ENCODE peak calls at places on chromosomes 4 and X, in seven cellular contexts. One of them, this sample, is unnamed. For H3K9me3, the result is how much of the 10 kb centered on the place peaks cover.

GRCh38 chr4:16896871-16897270 is 1.6 kb downstream of the LDB2 start:
- DNase-seq in stomach: no peak
- DNase-seq in spleen: no peak
- DNase-seq in heart right ventricle: no peak
- DNase-seq in neural progenitor cell: no peak
- DNase-seq in thoracic aorta: no peak
- DNase-seq in breast epithelium: no peak
- DNase-seq in this sample: no peak

GRCh38 chrX:115939070-115939469 is 231.5 kb upstream of the AGTR2 start:
- DNase-seq in stomach: no peak
- DNase-seq in spleen: no peak
- DNase-seq in thoracic aorta: no peak
- DNase-seq in heart right ventricle: no peak
- DNase-seq in neural progenitor cell: no peak
- DNase-seq in breast epithelium: no peak
- DNase-seq in this sample: no peak

GRCh38 chrX:110915120-110915519 is 119.5 kb upstream of the CHRDL1 start:
- DNase-seq in thoracic aorta: no peak
- DNase-seq in breast epithelium: no peak
- DNase-seq in heart right ventricle: no peak
- DNase-seq in spleen: no peak
- DNase-seq in neural progenitor cell: no peak
- DNase-seq in stomach: no peak
- DNase-seq in this sample: no peak

GRCh38 chr4:133062851-133063250 is 86.2 kb upstream of the PCDH10 start:
- DNase-seq in breast epithelium: no peak
- DNase-seq in neural progenitor cell: no peak
- DNase-seq in heart right ventricle: no peak
- DNase-seq in spleen: no peak
- DNase-seq in thoracic aorta: no peak
- DNase-seq in stomach: no peak
- DNase-seq in this sample: no peak

GRCh38 chr4:10034612-10035104 is 13.4 kb upstream of the SLC2A9 start:
- DNase-seq in stomach: no peak
- DNase-seq in neural progenitor cell: no peak
- DNase-seq in spleen: no peak
- DNase-seq in thoracic aorta: no peak
- DNase-seq in heart right ventricle: no peak
- DNase-seq in breast epithelium: no peak
- DNase-seq in this sample: no peak

GRCh38 chrX:68571292-68572256 is 72.7 kb downstream of the YIPF6 start:
- DNase-seq in spleen: no peak
- DNase-seq in thoracic aorta: no peak
- DNase-seq in stomach: no peak
- DNase-seq in heart right ventricle: no peak
- DNase-seq in neural progenitor cell: no peak
- DNase-seq in breast epithelium: no peak
- DNase-seq in this sample: no peak

GRCh38 chr4:139933104-139933503 is 220.9 kb downstream of the MAML3 start:
- DNase-seq in stomach: no peak
- DNase-seq in heart right ventricle: no peak
- DNase-seq in breast epithelium: no peak
- DNase-seq in neural progenitor cell: no peak
- DNase-seq in spleen: no peak
- DNase-seq in thoracic aorta: no peak
- DNase-seq in this sample: no peak

GRCh38 chr4:137474711-137475301 is 57.5 kb downstream of the PCDH18 start:
- DNase-seq in spleen: no peak
- DNase-seq in thoracic aorta: no peak
- DNase-seq in neural progenitor cell: no peak
- DNase-seq in stomach: no peak
- DNase-seq in heart right ventricle: no peak
- DNase-seq in breast epithelium: no peak
- DNase-seq in this sample: no peak

GRCh38 chr4:13612569-13612968 is 15.0 kb downstream of the BOD1L1 start:
- DNase-seq in neural progenitor cell: peak
- DNase-seq in stomach: no peak
- DNase-seq in heart right ventricle: no peak
- DNase-seq in breast epithelium: no peak
- DNase-seq in thoracic aorta: no peak
- DNase-seq in spleen: no peak
- DNase-seq in this sample: no peak

GRCh38 chrX:15678339-15678738 is 13.7 kb upstream of the CLTRN start:
- DNase-seq in thoracic aorta: no peak
- DNase-seq in breast epithelium: no peak
- DNase-seq in stomach: no peak
- DNase-seq in neural progenitor cell: no peak
- DNase-seq in spleen: no peak
- DNase-seq in heart right ventricle: no peak
- DNase-seq in this sample: no peak

GRCh38 chr4:100372432-100372831 is 145.4 kb downstream of the EMCN start:
- DNase-seq in neural progenitor cell: peak
- DNase-seq in thoracic aorta: no peak
- DNase-seq in heart right ventricle: no peak
- DNase-seq in stomach: no peak
- DNase-seq in spleen: no peak
- DNase-seq in breast epithelium: no peak
- DNase-seq in this sample: no peak

GRCh38 chr4:71251266-71251665 is 87.6 kb upstream of the SLC4A4 start:
- DNase-seq in breast epithelium: no peak
- DNase-seq in neural progenitor cell: no peak
- DNase-seq in stomach: no peak
- DNase-seq in heart right ventricle: no peak
- DNase-seq in thoracic aorta: no peak
- DNase-seq in spleen: no peak
- DNase-seq in this sample: no peak

GRCh38 chr4:169604131-169604900 is 8.1 kb downstream of the NEK1 start:
- DNase-seq in neural progenitor cell: no peak
- DNase-seq in heart right ventricle: no peak
- DNase-seq in thoracic aorta: no peak
- DNase-seq in stomach: no peak
- DNase-seq in spleen: no peak
- DNase-seq in breast epithelium: no peak
- DNase-seq in this sample: no peak

GRCh38 chrX:9651737-9652136 is 113.9 kb downstream of the GPR143 start:
- DNase-seq in neural progenitor cell: no peak
- DNase-seq in thoracic aorta: no peak
- DNase-seq in heart right ventricle: no peak
- DNase-seq in spleen: no peak
- DNase-seq in stomach: no peak
- DNase-seq in breast epithelium: no peak
- DNase-seq in this sample: no peak

GRCh38 chr4:80362578-80363181 is 27.1 kb downstream of the CFAP299 start:
- DNase-seq in thoracic aorta: no peak
- DNase-seq in stomach: no peak
- DNase-seq in heart right ventricle: no peak
- DNase-seq in breast epithelium: no peak
- DNase-seq in neural progenitor cell: peak
- DNase-seq in spleen: peak
- DNase-seq in this sample: peak

GRCh38 chrX:331145-331771 is 12.7 kb upstream of the GTPBP6 start:
- DNase-seq in heart right ventricle: no peak
- DNase-seq in neural progenitor cell: peak
- DNase-seq in stomach: no peak
- DNase-seq in spleen: peak
- DNase-seq in thoracic aorta: no peak
- DNase-seq in breast epithelium: no peak
- DNase-seq in this sample: no peak

GRCh38 chr4:15765910-15766703 is 12.0 kb upstream of the CD38 start:
- DNase-seq in breast epithelium: no peak
- DNase-seq in stomach: no peak
- DNase-seq in thoracic aorta: no peak
- DNase-seq in spleen: no peak
- DNase-seq in heart right ventricle: no peak
- DNase-seq in neural progenitor cell: no peak
- DNase-seq in this sample: no peak

GRCh38 chrX:153970398-153971123 is 1.1 kb downstream of the HCFC1 start:
- DNase-seq in spleen: peak
- DNase-seq in heart right ventricle: no peak
- DNase-seq in thoracic aorta: no peak
- DNase-seq in stomach: no peak
- DNase-seq in breast epithelium: no peak
- DNase-seq in neural progenitor cell: peak
- DNase-seq in this sample: no peak

GRCh38 chr4:104989363-104989762 is 157.3 kb upstream of the TET2 start:
- DNase-seq in thoracic aorta: no peak
- DNase-seq in spleen: no peak
- DNase-seq in stomach: no peak
- DNase-seq in breast epithelium: no peak
- DNase-seq in neural progenitor cell: no peak
- DNase-seq in heart right ventricle: no peak
- DNase-seq in this sample: no peak

GRCh38 chrX:130058667-130059066 is 51.6 kb downstream of the ELF4 start:
- DNase-seq in spleen: no peak
- DNase-seq in heart right ventricle: no peak
- DNase-seq in neural progenitor cell: no peak
- DNase-seq in stomach: no peak
- DNase-seq in thoracic aorta: no peak
- DNase-seq in breast epithelium: no peak
- DNase-seq in this sample: no peak
- H3K9me3 ChIP-seq in spleen: under half
- H3K9me3 ChIP-seq in heart right ventricle: under half
- H3K9me3 ChIP-seq in neural progenitor cell: under half
- H3K9me3 ChIP-seq in stomach: under half
- H3K9me3 ChIP-seq in thoracic aorta: under half
- H3K9me3 ChIP-seq in breast epithelium: under half
- H3K9me3 ChIP-seq in this sample: under half

DNA sequence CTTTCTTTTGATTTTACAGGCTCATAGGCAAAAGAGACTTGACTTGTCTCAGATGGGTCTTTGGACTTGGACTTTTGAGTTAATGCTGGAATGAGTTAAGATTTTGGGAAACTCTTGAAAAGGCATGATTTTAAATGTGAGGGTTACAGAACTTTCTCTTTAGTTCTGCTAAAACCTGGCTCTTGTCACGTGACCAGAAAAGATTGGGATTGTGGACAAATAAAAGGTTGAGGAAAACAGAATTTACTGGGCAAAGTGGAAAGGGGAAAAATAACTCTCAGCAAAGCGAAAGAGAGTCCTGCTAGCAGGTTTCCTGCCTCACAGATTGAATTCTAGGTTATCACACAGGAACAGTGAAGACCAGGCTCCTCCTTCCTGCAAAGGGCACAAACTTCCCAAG is 114.0 kb downstream of the SPANXN4 start:
- DNase-seq in heart right ventricle: no peak
- DNase-seq in stomach: no peak
- DNase-seq in spleen: no peak
- DNase-seq in neural progenitor cell: no peak
- DNase-seq in thoracic aorta: no peak
- DNase-seq in breast epithelium: no peak
- DNase-seq in this sample: no peak
- H3K9me3 ChIP-seq in heart right ventricle: under half
- H3K9me3 ChIP-seq in stomach: under half
- H3K9me3 ChIP-seq in spleen: under half
- H3K9me3 ChIP-seq in neural progenitor cell: under half
- H3K9me3 ChIP-seq in thoracic aorta: under half
- H3K9me3 ChIP-seq in breast epithelium: under half
- H3K9me3 ChIP-seq in this sample: under half

GRCh38 chrX:2220296-2220695 is 280.5 kb downstream of the DHRSX start:
- DNase-seq in thoracic aorta: no peak
- DNase-seq in heart right ventricle: no peak
- DNase-seq in neural progenitor cell: no peak
- DNase-seq in stomach: no peak
- DNase-seq in breast epithelium: no peak
- DNase-seq in spleen: no peak
- DNase-seq in this sample: no peak

GRCh38 chrX:2224141-2224540 is 276.6 kb downstream of the DHRSX start:
- DNase-seq in heart right ventricle: no peak
- DNase-seq in breast epithelium: no peak
- DNase-seq in stomach: no peak
- DNase-seq in spleen: no peak
- DNase-seq in thoracic aorta: no peak
- DNase-seq in neural progenitor cell: no peak
- DNase-seq in this sample: no peak

GRCh38 chrX:2224597-2225235 is 276.1 kb downstream of the DHRSX start:
- DNase-seq in spleen: no peak
- DNase-seq in heart right ventricle: no peak
- DNase-seq in breast epithelium: no peak
- DNase-seq in thoracic aorta: no peak
- DNase-seq in stomach: no peak
- DNase-seq in neural progenitor cell: no peak
- DNase-seq in this sample: no peak

GRCh38 chrX:2226182-2226581 is 274.6 kb downstream of the DHRSX start:
- DNase-seq in stomach: no peak
- DNase-seq in breast epithelium: no peak
- DNase-seq in heart right ventricle: no peak
- DNase-seq in neural progenitor cell: no peak
- DNase-seq in spleen: no peak
- DNase-seq in thoracic aorta: no peak
- DNase-seq in this sample: no peak

DNA sequence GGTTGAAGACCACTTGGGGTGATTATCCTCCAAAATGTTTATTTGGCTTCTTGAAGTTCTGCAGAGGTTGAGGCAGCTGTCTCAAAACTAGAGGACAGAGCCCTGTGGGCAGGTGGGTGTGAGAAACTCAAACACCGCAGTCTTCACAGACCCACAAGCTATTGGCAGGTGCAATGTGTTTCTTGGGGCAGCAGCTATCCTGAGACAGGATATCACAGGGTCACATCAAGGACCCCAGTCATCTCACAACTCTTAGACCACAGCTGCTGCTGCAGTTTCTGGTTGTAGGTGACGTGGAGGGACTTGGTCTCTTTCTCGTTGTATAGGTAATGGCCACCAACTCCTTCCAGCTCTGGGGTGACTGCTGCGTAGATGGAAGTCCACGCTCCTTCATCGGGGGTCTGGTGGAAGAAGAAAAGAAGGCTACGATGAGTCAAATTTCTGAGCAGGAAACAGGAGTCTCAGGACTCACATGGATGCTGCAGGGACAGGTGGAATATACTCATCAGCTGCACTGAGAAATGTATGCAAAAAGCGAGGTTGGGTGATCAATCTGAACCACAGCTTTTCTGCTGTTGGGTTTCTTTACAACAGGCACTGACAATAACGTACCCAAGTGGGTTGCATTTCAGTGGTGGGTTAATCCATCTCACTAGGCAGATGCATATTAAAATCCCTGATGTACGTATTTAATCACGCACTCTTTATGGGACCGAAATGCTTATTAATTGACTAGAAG is 279.8 kb downstream of the DHRSX start:
- DNase-seq in thoracic aorta: no peak
- DNase-seq in breast epithelium: no peak
- DNase-seq in neural progenitor cell: no peak
- DNase-seq in heart right ventricle: no peak
- DNase-seq in spleen: no peak
- DNase-seq in stomach: no peak
- DNase-seq in this sample: no peak
- H3K9me3 ChIP-seq in thoracic aorta: under half
- H3K9me3 ChIP-seq in breast epithelium: under half
- H3K9me3 ChIP-seq in neural progenitor cell: under half
- H3K9me3 ChIP-seq in heart right ventricle: under half
- H3K9me3 ChIP-seq in spleen: half or more
- H3K9me3 ChIP-seq in stomach: under half
- H3K9me3 ChIP-seq in this sample: under half

DNA sequence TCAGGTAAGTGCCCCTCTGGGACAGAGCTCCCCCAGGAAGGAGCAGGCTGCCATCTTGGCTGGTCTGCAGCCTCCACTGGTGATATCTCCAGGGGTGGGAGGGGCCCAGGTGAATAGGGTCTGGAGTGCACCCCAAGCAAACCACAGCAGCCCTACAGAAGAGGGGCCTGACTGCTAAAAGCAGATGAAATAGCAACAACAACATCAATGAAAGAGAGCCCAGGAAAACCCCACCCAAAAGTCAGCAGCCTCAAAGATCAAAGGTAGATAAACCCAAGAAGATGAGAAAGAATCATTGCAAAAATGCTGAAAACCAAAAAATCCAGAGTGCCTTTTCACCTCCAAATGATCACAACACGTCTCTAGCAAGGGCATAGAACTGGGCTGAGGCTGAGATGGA is 92.5 kb upstream of the PAGE3 start:
- DNase-seq in neural progenitor cell: no peak
- DNase-seq in breast epithelium: no peak
- DNase-seq in spleen: no peak
- DNase-seq in thoracic aorta: no peak
- DNase-seq in stomach: no peak
- DNase-seq in heart right ventricle: no peak
- DNase-seq in this sample: no peak
- H3K9me3 ChIP-seq in neural progenitor cell: under half
- H3K9me3 ChIP-seq in breast epithelium: under half
- H3K9me3 ChIP-seq in spleen: under half
- H3K9me3 ChIP-seq in thoracic aorta: under half
- H3K9me3 ChIP-seq in stomach: under half
- H3K9me3 ChIP-seq in heart right ventricle: under half
- H3K9me3 ChIP-seq in this sample: under half